ENCODE peak calls at places on chromosomes 7 and 10, in seven cellular contexts. H, F, K, Z, W, M and V are unnamed samples. For H3K4me1, the result is how much of the 10 kb centered on the place peaks cover.

GRCh38 chr10:114308470-114309110 is 69.5 kb downstream of the VWA2 start:
- DNase-seq in K (no peak), W (no peak), M (no peak), F (no peak), H (no peak), Z (no peak), V (peak)

GRCh38 chr10:100886946-100887345 is 25.8 kb upstream of the SLF2 start:
- DNase-seq in M (no peak), K (no peak), W (no peak), Z (no peak), H (no peak), F (no peak), V (peak)

GRCh38 chr10:7475046-7475860 is 64.4 kb upstream of the SFMBT2 start:
- DNase-seq in H (no peak), F (peak), K (no peak), M (no peak), W (peak), Z (no peak), V (peak)

GRCh38 chr10:70763567-70763966 is 21.6 kb downstream of the TBATA start:
- DNase-seq in Z (no peak), H (no peak), W (no peak), K (no peak), M (no peak), F (no peak), V (peak)

GRCh38 chr10:60722623-60723022 is 55.7 kb upstream of the CDK1 start:
- DNase-seq in H (no peak), Z (no peak), W (no peak), K (no peak), M (peak), F (no peak), V (no peak)

GRCh38 chr7:82616059-82616723 is 172.6 kb upstream of the CACNA2D1 start:
- DNase-seq in Z (no peak), H (no peak), F (no peak), K (no peak), M (no peak), W (no peak), V (no peak)

GRCh38 chr10:111076682-111077661 is at the start of gene ADRA2A:
- DNase-seq in M (peak), H (peak), K (no peak), Z (peak), F (peak), W (peak), V (no peak)

GRCh38 chr10:61989995-61990760 is 88.7 kb downstream of the ARID5B start:
- DNase-seq in W (no peak), F (no peak), Z (no peak), K (no peak), H (no peak), M (no peak), V (no peak)

GRCh38 chr7:22589641-22590141 is 89.7 kb upstream of the STEAP1B start:
- DNase-seq in Z (peak), F (peak), M (no peak), H (peak), K (peak), W (peak), V (peak)

GRCh38 chr10:7756360-7756992 is 31.3 kb downstream of the KIN start:
- DNase-seq in W (no peak), H (no peak), M (peak), F (peak), K (no peak), Z (peak), V (no peak)

GRCh38 chr7:124782335-124782734 is 16.7 kb upstream of the GPR37 start:
- DNase-seq in M (no peak), K (no peak), F (peak), Z (no peak), W (no peak), H (no peak), V (no peak)

GRCh38 chr7:32150039-32150438 is 79.8 kb upstream of the PDE1C start:
- DNase-seq in K (no peak), F (no peak), H (no peak), W (no peak), M (no peak), Z (no peak), V (no peak)

GRCh38 chr7:158707610-158708009 is 3.0 kb upstream of the NCAPG2 start:
- DNase-seq in W (no peak), H (no peak), F (peak), K (no peak), Z (no peak), M (no peak), V (no peak)

GRCh38 chr10:3808689-3809199 is 23.7 kb upstream of the KLF6 start:
- DNase-seq in M (no peak), F (no peak), Z (no peak), K (no peak), H (no peak), W (no peak), V (no peak)

GRCh38 chr7:117134885-117135552 is 181.7 kb downstream of the ST7 start:
- DNase-seq in K (peak), W (no peak), H (no peak), F (no peak), M (no peak), Z (peak), V (no peak)
- H3K4me1 ChIP-seq in K (under half), W (under half), H (under half), F (under half), M (under half), Z (under half), V (under half)

GRCh38 chr10:96414303-96414702 is 55.5 kb upstream of the OPALIN start:
- DNase-seq in H (no peak), F (no peak), Z (no peak), K (no peak), M (no peak), W (no peak), V (peak)
- H3K4me1 ChIP-seq in H (under half), F (under half), Z (under half), K (under half), M (under half), W (under half), V (under half)

GRCh38 chr10:35397953-35398352 is 61.6 kb downstream of the CCNY start:
- DNase-seq in Z (no peak), H (no peak), F (no peak), M (no peak), W (no peak), K (no peak), V (no peak)
- H3K4me1 ChIP-seq in Z (under half), H (half or more), F (half or more), M (under half), W (half or more), K (under half), V (half or more)

GRCh38 chr7:77328669-77329068 is 87.5 kb downstream of the GSAP start:
- DNase-seq in M (no peak), F (no peak), W (no peak), Z (peak), K (no peak), H (no peak), V (no peak)

GRCh38 chr7:77335581-77335980 is 80.6 kb downstream of the GSAP start:
- DNase-seq in K (no peak), W (no peak), Z (no peak), F (no peak), M (no peak), H (no peak), V (no peak)

GRCh38 chr7:77330169-77330882 is 85.8 kb downstream of the GSAP start:
- DNase-seq in M (peak), W (no peak), K (no peak), H (peak), F (no peak), Z (peak), V (no peak)

GRCh38 chr7:77329466-77330168 is 86.5 kb downstream of the GSAP start:
- DNase-seq in M (no peak), K (no peak), W (no peak), F (no peak), H (no peak), Z (no peak), V (no peak)

DNA sequence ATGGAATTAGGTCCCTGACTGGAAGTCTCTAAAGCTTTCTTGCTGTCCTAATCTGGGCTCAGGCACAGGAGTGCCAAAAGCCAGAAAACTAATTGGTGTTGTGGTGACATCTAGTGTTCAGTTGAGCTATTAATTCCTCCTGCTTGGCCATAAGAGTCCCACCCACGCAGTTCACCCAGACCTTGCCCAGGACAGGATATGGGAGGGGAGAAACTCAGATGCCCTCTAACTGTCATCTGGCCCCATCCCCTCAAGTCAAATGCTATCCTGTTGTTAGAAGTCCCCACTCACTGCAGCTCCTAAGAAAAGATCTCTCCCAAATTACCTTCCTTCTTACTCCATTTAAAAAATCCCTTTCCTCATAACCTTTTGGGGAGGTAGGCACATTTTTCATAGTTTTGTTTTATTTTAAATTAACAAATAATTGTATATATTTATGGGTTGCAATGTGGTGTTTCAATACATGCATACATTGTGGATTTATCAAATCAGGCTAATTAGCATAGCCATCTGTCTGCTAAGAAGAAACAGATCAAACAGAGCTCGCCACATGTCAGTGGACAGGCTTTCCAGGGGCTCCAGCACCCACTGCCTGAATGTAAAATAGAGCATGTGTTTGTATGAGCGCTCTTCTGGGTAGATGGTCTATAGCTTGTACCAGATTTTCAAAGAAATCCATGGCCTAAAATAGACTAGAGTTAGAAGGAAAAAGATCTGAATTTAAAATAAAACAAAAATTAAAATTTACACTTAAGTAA is 84.0 kb downstream of the GSAP start:
- DNase-seq in K (peak), F (peak), W (peak), M (peak), H (peak), Z (peak), V (peak)
- H3K4me1 ChIP-seq in K (under half), F (under half), W (under half), M (under half), H (half or more), Z (under half), V (under half)

GRCh38 chr7:130994378-130995115 is 260.5 kb upstream of the KLF14 start:
- DNase-seq in Z (no peak), K (peak), F (peak), W (peak), M (peak), H (no peak), V (no peak)

GRCh38 chr7:130996205-130996840 is 262.3 kb upstream of the KLF14 start:
- DNase-seq in F (no peak), W (no peak), M (no peak), H (no peak), Z (no peak), K (no peak), V (no peak)

GRCh38 chr7:130996841-130997231 is 262.8 kb upstream of the KLF14 start:
- DNase-seq in F (no peak), K (no peak), W (no peak), Z (peak), H (peak), M (peak), V (no peak)

GRCh38 chr7:130993671-130994365 is 259.8 kb upstream of the KLF14 start:
- DNase-seq in M (no peak), Z (no peak), K (no peak), H (no peak), W (no peak), F (no peak), V (no peak)

DNA sequence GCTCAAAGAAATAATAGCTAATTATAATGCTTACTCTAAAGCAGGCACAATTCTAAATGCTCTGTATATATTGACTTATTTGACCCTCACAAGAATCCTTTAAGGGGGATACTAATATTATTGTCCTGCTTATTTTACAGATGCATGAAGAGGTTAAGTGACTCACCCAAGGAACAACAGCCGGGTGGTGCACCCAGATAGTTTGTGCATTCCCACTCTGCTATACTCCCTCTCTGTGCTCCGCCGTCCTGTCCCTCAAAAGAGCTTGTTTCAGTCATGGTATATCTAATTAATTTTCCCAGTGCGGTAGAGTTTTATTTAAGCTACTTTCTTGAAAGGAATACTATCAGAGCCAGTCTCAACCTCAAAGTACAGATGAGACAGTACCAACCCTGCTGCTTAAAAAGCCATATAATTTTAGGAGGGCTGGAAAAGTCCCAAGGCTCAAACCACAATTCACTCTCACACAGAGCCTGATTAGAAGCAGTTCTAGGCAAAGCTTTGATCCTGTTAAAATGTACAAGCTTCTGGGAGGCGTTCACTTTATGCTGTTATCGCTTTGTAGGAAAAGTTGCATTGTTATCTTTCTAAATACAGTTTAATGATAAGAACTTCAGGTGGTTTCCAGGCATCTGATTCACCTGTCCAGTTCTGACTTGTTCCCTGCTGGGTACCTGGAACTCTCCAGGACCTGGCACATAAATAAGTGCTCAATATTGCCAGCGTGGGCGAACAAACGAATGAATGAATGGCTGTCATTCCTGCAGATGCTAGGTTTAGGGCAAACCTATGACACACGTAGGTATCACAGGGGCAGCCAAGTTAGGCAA is 261.5 kb upstream of the KLF14 start:
- DNase-seq in M (peak), K (no peak), W (no peak), F (no peak), Z (no peak), H (no peak), V (no peak)
- H3K4me1 ChIP-seq in M (half or more), K (under half), W (half or more), F (under half), Z (under half), H (half or more), V (under half)

DNA sequence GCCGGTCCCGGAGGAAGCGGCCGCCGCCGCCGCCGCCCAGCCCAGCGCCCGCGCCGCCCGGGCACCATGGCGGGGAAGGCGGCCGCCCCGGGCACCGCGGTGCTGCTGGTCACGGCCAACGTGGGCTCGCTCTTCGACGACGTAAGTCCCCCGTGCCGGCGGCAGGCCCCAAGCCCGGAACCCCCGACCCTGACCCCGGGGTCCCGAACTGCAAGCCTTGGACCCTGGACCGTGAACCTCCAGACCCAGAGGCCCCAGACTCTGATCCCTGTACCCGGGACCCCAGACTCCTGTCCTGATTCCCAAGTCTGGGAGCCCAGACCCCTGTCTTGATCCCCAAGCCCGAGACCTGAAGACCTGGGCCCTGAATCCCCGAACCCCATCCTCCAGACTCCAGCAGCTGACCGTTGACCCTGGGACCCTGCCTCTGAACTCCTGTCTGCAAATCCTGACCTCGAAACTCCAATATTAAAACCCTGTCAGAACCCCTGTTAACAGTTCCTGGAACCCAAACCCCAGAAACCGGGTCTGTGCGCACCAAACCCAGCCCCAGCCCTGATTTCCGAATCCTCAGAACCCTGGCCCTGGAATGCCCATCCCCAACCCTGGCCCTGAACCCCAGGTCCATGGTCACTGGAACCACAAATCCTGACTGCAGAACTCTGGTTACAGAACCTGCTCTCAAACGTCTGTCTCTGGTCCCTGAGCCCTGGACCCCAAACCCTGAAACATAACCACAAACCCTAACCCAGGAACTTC is 623 bp downstream of the INPP5A start:
- DNase-seq in F (no peak), Z (no peak), K (peak), M (no peak), W (peak), H (peak), V (peak)
- H3K4me1 ChIP-seq in F (under half), Z (under half), K (under half), M (under half), W (half or more), H (half or more), V (half or more)

DNA sequence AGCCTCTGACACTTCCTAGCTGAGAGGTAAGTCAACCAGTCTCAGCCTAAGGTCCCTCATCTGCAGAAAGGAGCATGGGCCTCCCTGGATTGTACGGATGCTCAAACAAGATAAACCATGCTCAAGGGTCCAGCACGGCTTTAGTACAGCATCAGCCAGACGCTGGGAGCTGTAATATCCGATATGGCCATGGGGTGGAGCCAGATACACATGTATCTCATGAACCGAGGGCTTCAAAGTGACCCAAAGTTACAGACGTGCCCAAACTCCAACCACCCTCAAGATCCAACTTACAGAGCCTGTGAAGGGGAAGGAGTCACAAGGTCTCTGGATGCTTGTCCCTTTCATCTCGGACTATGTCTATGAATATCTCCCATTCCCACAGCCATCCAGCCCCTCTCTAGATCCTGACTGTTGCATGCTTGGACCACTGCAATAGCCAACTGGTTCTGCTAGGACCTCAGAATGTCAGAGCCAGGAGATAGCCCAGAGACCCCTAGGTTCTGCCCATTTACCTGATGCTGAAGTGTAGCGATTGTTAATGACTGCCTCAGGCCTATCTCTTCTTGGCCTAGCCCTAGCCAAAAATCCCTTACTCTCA is 142.4 kb downstream of the SH3PXD2A start:
- DNase-seq in K (peak), H (peak), Z (peak), M (peak), W (peak), F (peak), V (peak)
- H3K4me1 ChIP-seq in K (under half), H (under half), Z (under half), M (half or more), W (under half), F (under half), V (under half)